ENCODE peak calls at places on chromosome 4, in six cellular contexts. B is spleen; K is Right ventricle myocardium superior; R is H9; T is H7; N is effector CD4-positive, alpha-beta T cell. L is an unnamed sample.

GRCh38 chr4:96654045-96654444 is 814.2 kb downstream of the PDHA2 start:
- DNase-seq in B (no peak), K (no peak), R (no peak), T (no peak), N (no peak), L (no peak)

GRCh38 chr4:26753642-26754041 is 107.0 kb upstream of the STIM2 start:
- DNase-seq in B (no peak), K (peak; percentile 52), R (no peak), T (no peak), N (no peak), L (no peak)

GRCh38 chr4:108536577-108536976 is 83.8 kb upstream of the RPL34 start:
- DNase-seq in B (no peak), K (no peak), R (no peak), T (no peak), N (no peak), L (no peak)

GRCh38 chr4:123127865-123128264 is 205.5 kb upstream of the NUDT6 start:
- DNase-seq in B (no peak), K (no peak), R (no peak), T (no peak), N (no peak), L (no peak)

GRCh38 chr4:113162089-113162488 is 112.6 kb downstream of the ANK2 start:
- DNase-seq in B (no peak), K (no peak), R (no peak), T (no peak), N (no peak), L (no peak)

GRCh38 chr4:174764105-174764729 is 64.8 kb downstream of the GLRA3 start:
- DNase-seq in B (no peak), K (no peak), R (no peak), T (peak; percentile 15), N (no peak), L (peak; percentile 40)

GRCh38 chr4:79700356-79700755 is 292.3 kb upstream of the GK2 start:
- DNase-seq in B (no peak), K (no peak), R (no peak), T (no peak), N (no peak), L (no peak)

GRCh38 chr4:16225139-16225538 is 1.1 kb downstream of the TAPT1 start:
- DNase-seq in B (no peak), K (no peak), R (no peak), T (no peak), N (no peak), L (no peak)

GRCh38 chr4:114582625-114583024 is 16.0 kb upstream of the UGT8 start:
- DNase-seq in B (no peak), K (no peak), R (no peak), T (no peak), N (no peak), L (no peak)